ENCODE peak calls at places on chromosomes 13 and 19, in five cellular contexts. P is A549, J is upper lobe of left lung, R is heart left ventricle, Y is body of pancreas. U is an unnamed sample.

GRCh38 chr19:48405850-48406249 is 12.4 kb downstream of the GRIN2D start:
- DNase-seq in Y (no peak), R (no peak), J (no peak), P (no peak), U (no peak)

GRCh38 chr19:16824658-16825311 is 4.4 kb upstream of the SIN3B start:
- DNase-seq in Y (no peak), P (no peak), R (no peak), J (no peak), U (no peak)

GRCh38 chr13:28805193-28805819 is 14.8 kb upstream of the MTUS2 start:
- DNase-seq in Y (no peak), P (no peak), R (no peak), J (no peak), U (peak; percentile 53)

GRCh38 chr19:46644720-46645119 is 8.7 kb upstream of the GNG8 start:
- DNase-seq in P (no peak), Y (no peak), J (no peak), R (no peak), U (no peak)

GRCh38 chr13:49063526-49063925 is 87.8 kb downstream of the FNDC3A start:
- DNase-seq in Y (no peak), J (no peak), R (no peak), P (no peak), U (no peak)

GRCh38 chr19:33193864-33194362 is at the start of gene LRP3:
- DNase-seq in R (peak; percentile 59), P (no peak), J (peak; percentile 91), Y (peak; percentile 54), U (no peak)

GRCh38 chr13:80894930-80895329 is 554.0 kb upstream of the SPRY2 start:
- DNase-seq in J (no peak), R (no peak), P (no peak), Y (no peak), U (no peak)

GRCh38 chr19:51341976-51342580 is at the start of gene VSIG10L:
- DNase-seq in P (no peak), J (no peak), Y (no peak), R (no peak), U (no peak)

GRCh38 chr13:22736084-22736767 is 444.6 kb upstream of the SGCG start:
- DNase-seq in Y (no peak), J (peak; percentile 74), R (no peak), P (no peak), U (no peak)

DNA sequence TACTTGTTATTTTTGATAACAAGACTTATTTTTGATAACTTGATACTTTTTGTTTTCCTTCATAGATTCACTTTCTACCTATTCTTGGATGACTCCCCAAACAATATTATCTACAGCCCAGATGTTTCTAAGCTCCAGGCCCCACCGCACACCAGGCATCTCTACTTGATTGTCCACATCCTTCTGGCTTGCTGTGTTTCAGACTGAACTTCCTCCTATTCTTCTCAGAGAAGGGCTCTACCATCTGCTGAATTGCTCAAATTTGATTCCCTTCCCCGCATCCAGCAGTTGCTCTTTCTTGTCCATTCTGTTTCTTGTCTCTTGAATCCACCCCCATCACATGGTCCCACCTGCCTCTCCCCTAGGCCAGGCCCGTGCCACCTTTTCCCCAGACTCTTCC is 13.0 kb downstream of the NUDT15 start:
- DNase-seq in Y (no peak), R (no peak), J (no peak), P (no peak), U (no peak)
- H3K27ac ChIP-seq in Y (no peak overlapping the region), R (no peak overlapping the region), J (no peak overlapping the region), P (no peak overlapping the region), U (no peak overlapping the region)

DNA sequence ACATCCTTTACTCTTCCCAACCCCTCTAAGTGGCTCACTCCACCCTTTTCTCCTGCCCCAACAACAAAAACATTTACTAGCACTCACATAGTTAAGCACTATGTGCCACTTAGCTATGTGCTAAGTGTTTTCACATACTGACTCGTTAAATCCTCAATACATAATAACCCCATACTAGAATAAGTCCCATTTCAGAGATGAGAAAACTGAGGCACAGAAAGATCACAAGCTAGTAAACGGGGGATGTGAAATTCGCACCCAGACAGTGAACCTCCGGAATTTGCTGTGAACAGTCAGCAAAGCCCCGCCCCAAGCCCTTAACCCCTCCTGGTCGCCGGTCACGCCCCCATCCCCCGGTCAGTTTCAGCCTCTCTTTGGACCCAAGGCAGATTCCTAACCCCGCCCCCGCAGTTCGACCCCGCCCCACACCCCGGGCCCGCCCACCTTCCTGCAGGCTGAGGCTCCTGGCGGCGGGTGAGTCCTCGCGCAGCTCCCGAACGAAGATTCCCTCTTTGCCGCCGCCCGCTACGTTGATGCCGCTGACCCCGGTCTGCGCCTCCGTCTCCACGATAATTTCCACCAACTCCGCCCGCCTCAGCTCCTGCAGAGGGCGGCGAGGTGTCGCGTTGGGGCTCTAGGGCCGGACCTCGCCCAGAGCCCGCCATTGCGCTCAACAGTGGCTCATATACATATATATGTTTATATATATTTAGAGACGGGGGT is 9.8 kb downstream of the PRX start:
- DNase-seq in Y (peak; percentile 94), P (peak; percentile 100), J (peak; percentile 97), R (peak; percentile 92), U (peak; percentile 94)
- TF ChIP-seq POLR2A in Y (no peak), P (peak; percentile 57), J (peak; percentile 11), R (no peak), U (peak; percentile 33)

DNA sequence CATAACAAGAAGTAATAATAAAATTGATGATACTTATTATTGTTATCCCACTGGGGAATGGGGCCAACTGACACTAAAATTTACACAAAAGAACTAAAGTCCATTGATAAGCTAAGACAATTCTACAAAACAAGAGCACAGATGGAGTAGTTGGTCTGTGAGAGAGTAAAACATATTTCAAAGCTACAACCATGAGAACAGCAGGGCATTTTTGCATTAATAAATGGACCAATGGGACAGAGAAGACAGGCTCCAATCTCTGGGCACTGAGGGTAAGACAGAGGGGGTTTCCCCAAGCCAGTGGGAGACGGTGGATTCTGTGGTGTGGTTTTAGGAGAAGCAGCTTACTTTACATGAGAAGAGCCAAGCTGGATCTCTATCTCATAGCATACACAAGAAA is 14.4 kb downstream of the KANK2 start:
- DNase-seq in Y (no peak), J (no peak), R (no peak), P (no peak), U (no peak)
- H3K27ac ChIP-seq in Y (no peak overlapping the region), J (no peak overlapping the region), R (no peak overlapping the region), P (no peak overlapping the region), U (no peak overlapping the region)

GRCh38 chr19:3978145-3978544 is 7.1 kb downstream of the EEF2 start:
- DNase-seq in R (no peak), Y (no peak), J (no peak), P (no peak), U (no peak)

GRCh38 chr19:3977242-3978143 is 6.6 kb upstream of the DAPK3 start:
- DNase-seq in P (no peak), Y (no peak), R (no peak), J (peak; percentile 84), U (no peak)

GRCh38 chr19:3975144-3975543 is 4.2 kb upstream of the DAPK3 start:
- DNase-seq in R (peak; percentile 23), P (no peak), Y (no peak), J (no peak), U (no peak)

GRCh38 chr19:3976495-3977241 is 5.8 kb upstream of the DAPK3 start:
- DNase-seq in Y (peak; percentile 62), P (no peak), J (peak; percentile 80), R (peak; percentile 91), U (no peak)

DNA sequence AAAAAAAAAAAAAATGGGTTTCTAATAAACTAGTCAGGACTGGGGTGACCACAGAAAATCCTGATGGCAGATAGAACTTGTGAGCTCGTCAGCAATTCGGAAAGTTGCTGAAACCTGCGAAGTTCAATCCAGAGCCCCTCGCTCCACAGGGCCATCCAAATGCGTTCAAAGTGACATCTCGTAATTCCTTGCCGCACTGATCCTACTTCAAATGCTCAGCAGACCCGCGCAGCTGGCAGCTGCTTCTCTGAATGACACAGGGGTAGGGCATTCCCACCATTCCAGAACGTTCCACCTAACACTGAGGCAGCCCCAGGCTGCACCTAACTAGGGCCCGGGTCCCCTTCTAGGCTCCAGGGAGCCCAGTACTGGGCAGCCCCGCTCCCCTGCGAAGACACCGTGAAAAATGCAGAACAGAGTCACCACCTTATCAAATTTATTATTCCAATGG is 4.8 kb upstream of the DAPK3 start:
- DNase-seq in J (no peak), Y (no peak), R (peak; percentile 22), P (no peak), U (no peak)
- TF ChIP-seq POLR2A in J (no peak), Y (no peak), R (no peak), P (no peak), U (no peak)

DNA sequence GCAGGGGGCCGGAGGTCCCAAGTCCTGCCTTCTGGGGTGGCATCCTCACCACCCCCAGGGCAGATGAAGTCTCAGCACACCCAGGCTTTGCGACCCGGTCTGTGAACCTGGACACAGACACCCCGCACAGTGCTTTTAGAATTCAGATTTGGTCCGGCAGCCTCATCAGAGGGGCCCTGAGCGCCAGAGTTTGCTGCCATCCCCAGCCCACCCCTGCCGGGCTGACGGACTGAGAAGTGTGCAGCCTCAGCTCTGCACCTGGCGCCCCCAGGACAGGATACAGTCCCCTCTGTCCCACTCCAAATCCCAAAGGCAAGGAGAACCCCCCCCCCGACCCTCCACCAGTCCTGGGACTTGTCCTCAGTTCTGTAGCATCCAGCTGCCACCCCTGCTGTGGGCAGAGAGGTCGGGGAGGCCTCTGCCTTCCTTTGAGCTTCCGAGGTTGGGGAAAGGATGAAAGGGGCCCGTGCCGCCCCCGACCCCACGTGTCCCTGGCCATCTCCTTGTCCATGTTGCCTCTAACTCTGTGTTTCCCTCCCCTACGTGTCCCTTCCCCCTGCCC is 16.9 kb downstream of the CAPN12 start:
- DNase-seq in P (no peak), J (no peak), R (peak; percentile 29), Y (peak; percentile 1), U (no peak)
- H3K27ac ChIP-seq in P (no peak overlapping the region), J (no peak overlapping the region), R (peak overlapping the region; percentile 73), Y (no peak overlapping the region), U (no peak overlapping the region)

GRCh38 chr13:38897521-38897920 is 93.1 kb downstream of the STOML3 start:
- DNase-seq in P (no peak), R (no peak), Y (no peak), J (no peak), U (no peak)

GRCh38 chr13:38899581-38899980 is 91.0 kb downstream of the STOML3 start:
- DNase-seq in P (no peak), J (no peak), Y (no peak), R (no peak), U (no peak)

GRCh38 chr13:38895075-38895474 is 95.6 kb downstream of the STOML3 start:
- DNase-seq in P (no peak), Y (no peak), R (no peak), J (no peak), U (no peak)

GRCh38 chr13:38900188-38900587 is 90.4 kb downstream of the STOML3 start:
- DNase-seq in Y (no peak), J (no peak), P (peak; percentile 1), R (no peak), U (no peak)

GRCh38 chr13:38898481-38898880 is 92.2 kb downstream of the STOML3 start:
- DNase-seq in P (no peak), Y (no peak), J (no peak), R (no peak), U (no peak)
- TF ChIP-seq POLR2A in P (no peak), Y (no peak), J (no peak), R (no peak), U (no peak)

GRCh38 chr13:100734194-100734720 is 59.7 kb upstream of the TMTC4 start:
- DNase-seq in Y (peak; percentile 9), J (no peak), R (no peak), P (no peak), U (no peak)
- H3K27ac ChIP-seq in Y (peak overlapping the region; percentile 19), J (no peak overlapping the region), R (no peak overlapping the region), P (no peak overlapping the region), U (no peak overlapping the region)

U was measured in Peyer's patch.